ENCODE peak calls at places on chromosomes 16 and 17, in ten cellular contexts. One of them, this sample, is unnamed.

GRCh38 chr16:58462997-58463891 is 36.7 kb upstream of the NDRG4 start:
- DNase-seq in A549: no peak
- DNase-seq in tibial nerve: no peak
- DNase-seq in upper lobe of left lung: no peak
- DNase-seq in transverse colon: no peak
- DNase-seq in H1: peak
- DNase-seq in stomach: no peak
- DNase-seq in SK-N-SH: peak
- DNase-seq in K562: peak
- DNase-seq in ovary: no peak
- DNase-seq in this sample: no peak

GRCh38 chr17:28896884-28897768 is at the start of gene FLOT2:
- DNase-seq in K562: peak
- DNase-seq in SK-N-SH: peak
- DNase-seq in stomach: peak
- DNase-seq in transverse colon: peak
- DNase-seq in ovary: peak
- DNase-seq in tibial nerve: peak
- DNase-seq in H1: peak
- DNase-seq in upper lobe of left lung: peak
- DNase-seq in A549: peak
- DNase-seq in this sample: peak

GRCh38 chr16:51719376-51719775 is 568.3 kb upstream of the SALL1 start:
- DNase-seq in transverse colon: no peak
- DNase-seq in H1: no peak
- DNase-seq in SK-N-SH: no peak
- DNase-seq in K562: no peak
- DNase-seq in upper lobe of left lung: no peak
- DNase-seq in stomach: no peak
- DNase-seq in tibial nerve: no peak
- DNase-seq in A549: no peak
- DNase-seq in ovary: no peak
- DNase-seq in this sample: no peak

GRCh38 chr16:71526111-71526998 is at the start of gene CHST4:
- DNase-seq in stomach: no peak
- DNase-seq in tibial nerve: no peak
- DNase-seq in ovary: no peak
- DNase-seq in SK-N-SH: no peak
- DNase-seq in K562: no peak
- DNase-seq in A549: peak
- DNase-seq in H1: peak
- DNase-seq in upper lobe of left lung: no peak
- DNase-seq in transverse colon: no peak
- DNase-seq in this sample: no peak

GRCh38 chr16:85462405-85463227 is 150.5 kb upstream of the GSE1 start:
- DNase-seq in upper lobe of left lung: peak
- DNase-seq in tibial nerve: no peak
- DNase-seq in K562: peak
- DNase-seq in SK-N-SH: peak
- DNase-seq in ovary: peak
- DNase-seq in H1: no peak
- DNase-seq in stomach: peak
- DNase-seq in A549: no peak
- DNase-seq in transverse colon: no peak
- DNase-seq in this sample: no peak

GRCh38 chr17:62950067-62950466 is 16.0 kb upstream of the TANC2 start:
- DNase-seq in upper lobe of left lung: peak
- DNase-seq in K562: no peak
- DNase-seq in tibial nerve: no peak
- DNase-seq in H1: no peak
- DNase-seq in transverse colon: peak
- DNase-seq in stomach: peak
- DNase-seq in SK-N-SH: no peak
- DNase-seq in ovary: no peak
- DNase-seq in A549: no peak
- DNase-seq in this sample: no peak

GRCh38 chr17:16463341-16464000 is 28.5 kb downstream of the LRRC75A start:
- DNase-seq in ovary: no peak
- DNase-seq in SK-N-SH: peak
- DNase-seq in upper lobe of left lung: peak
- DNase-seq in stomach: peak
- DNase-seq in H1: no peak
- DNase-seq in transverse colon: peak
- DNase-seq in tibial nerve: no peak
- DNase-seq in A549: no peak
- DNase-seq in K562: no peak
- DNase-seq in this sample: no peak

GRCh38 chr16:23579371-23579770 is 16.7 kb downstream of the NDUFAB1 start:
- DNase-seq in upper lobe of left lung: no peak
- DNase-seq in stomach: no peak
- DNase-seq in transverse colon: no peak
- DNase-seq in H1: no peak
- DNase-seq in ovary: no peak
- DNase-seq in A549: no peak
- DNase-seq in SK-N-SH: no peak
- DNase-seq in K562: no peak
- DNase-seq in tibial nerve: no peak
- DNase-seq in this sample: no peak

GRCh38 chr16:814974-815373 is 14.4 kb upstream of the GNG13 start:
- DNase-seq in tibial nerve: no peak
- DNase-seq in K562: no peak
- DNase-seq in A549: no peak
- DNase-seq in ovary: no peak
- DNase-seq in upper lobe of left lung: no peak
- DNase-seq in stomach: no peak
- DNase-seq in SK-N-SH: no peak
- DNase-seq in H1: no peak
- DNase-seq in transverse colon: no peak
- DNase-seq in this sample: no peak

GRCh38 chr16:86948046-86948445 is 369.1 kb downstream of the C16orf95 start:
- DNase-seq in A549: no peak
- DNase-seq in K562: no peak
- DNase-seq in tibial nerve: no peak
- DNase-seq in upper lobe of left lung: no peak
- DNase-seq in stomach: no peak
- DNase-seq in transverse colon: no peak
- DNase-seq in H1: no peak
- DNase-seq in SK-N-SH: no peak
- DNase-seq in ovary: no peak
- DNase-seq in this sample: no peak

GRCh38 chr16:86946981-86947380 is 368.6 kb downstream of the FOXL1 start:
- DNase-seq in A549: no peak
- DNase-seq in tibial nerve: no peak
- DNase-seq in upper lobe of left lung: no peak
- DNase-seq in H1: no peak
- DNase-seq in transverse colon: no peak
- DNase-seq in stomach: no peak
- DNase-seq in SK-N-SH: no peak
- DNase-seq in K562: no peak
- DNase-seq in ovary: no peak
- DNase-seq in this sample: no peak

GRCh38 chr16:86949116-86949515 is 368.1 kb downstream of the C16orf95 start:
- DNase-seq in tibial nerve: no peak
- DNase-seq in K562: no peak
- DNase-seq in ovary: no peak
- DNase-seq in A549: no peak
- DNase-seq in transverse colon: no peak
- DNase-seq in SK-N-SH: no peak
- DNase-seq in upper lobe of left lung: no peak
- DNase-seq in H1: no peak
- DNase-seq in stomach: no peak
- DNase-seq in this sample: no peak

GRCh38 chr16:86945166-86945900 is 367.0 kb downstream of the FOXL1 start:
- DNase-seq in upper lobe of left lung: no peak
- DNase-seq in transverse colon: no peak
- DNase-seq in stomach: no peak
- DNase-seq in H1: no peak
- DNase-seq in ovary: no peak
- DNase-seq in tibial nerve: no peak
- DNase-seq in K562: no peak
- DNase-seq in SK-N-SH: no peak
- DNase-seq in A549: no peak
- DNase-seq in this sample: no peak

GRCh38 chr16:86946396-86946795 is 368.0 kb downstream of the FOXL1 start:
- DNase-seq in ovary: no peak
- DNase-seq in SK-N-SH: no peak
- DNase-seq in tibial nerve: no peak
- DNase-seq in stomach: no peak
- DNase-seq in transverse colon: no peak
- DNase-seq in K562: no peak
- DNase-seq in upper lobe of left lung: no peak
- DNase-seq in H1: no peak
- DNase-seq in A549: peak
- DNase-seq in this sample: no peak
- TF ChIP-seq EP300 in ovary: no peak
- TF ChIP-seq EP300 in SK-N-SH: peak
- TF ChIP-seq EP300 in tibial nerve: no peak
- TF ChIP-seq EP300 in stomach: no peak
- TF ChIP-seq EP300 in transverse colon: no peak
- TF ChIP-seq EP300 in K562: no peak
- TF ChIP-seq EP300 in upper lobe of left lung: no peak
- TF ChIP-seq EP300 in H1: no peak
- TF ChIP-seq EP300 in A549: no peak
- TF ChIP-seq EP300 in this sample: no peak

GRCh38 chr17:32286518-32286900 is 20.9 kb downstream of the RHBDL3 start:
- DNase-seq in SK-N-SH: no peak
- DNase-seq in K562: peak
- DNase-seq in transverse colon: no peak
- DNase-seq in upper lobe of left lung: no peak
- DNase-seq in tibial nerve: no peak
- DNase-seq in A549: no peak
- DNase-seq in stomach: no peak
- DNase-seq in H1: no peak
- DNase-seq in ovary: no peak
- DNase-seq in this sample: no peak
- H3K27ac ChIP-seq in SK-N-SH: no peak
- H3K27ac ChIP-seq in K562: peak
- H3K27ac ChIP-seq in transverse colon: no peak
- H3K27ac ChIP-seq in upper lobe of left lung: no peak
- H3K27ac ChIP-seq in tibial nerve: no peak
- H3K27ac ChIP-seq in A549: no peak
- H3K27ac ChIP-seq in stomach: no peak
- H3K27ac ChIP-seq in H1: no peak
- H3K27ac ChIP-seq in ovary: no peak
- H3K27ac ChIP-seq in this sample: no peak

GRCh38 chr17:61312406-61313295 is 87.0 kb upstream of the TBX2 start:
- DNase-seq in H1: no peak
- DNase-seq in transverse colon: no peak
- DNase-seq in ovary: no peak
- DNase-seq in upper lobe of left lung: no peak
- DNase-seq in tibial nerve: no peak
- DNase-seq in stomach: no peak
- DNase-seq in A549: no peak
- DNase-seq in K562: no peak
- DNase-seq in SK-N-SH: no peak
- DNase-seq in this sample: no peak
- TF ChIP-seq EP300 in H1: no peak
- TF ChIP-seq EP300 in transverse colon: no peak
- TF ChIP-seq EP300 in ovary: no peak
- TF ChIP-seq EP300 in upper lobe of left lung: no peak
- TF ChIP-seq EP300 in tibial nerve: no peak
- TF ChIP-seq EP300 in stomach: no peak
- TF ChIP-seq EP300 in A549: no peak
- TF ChIP-seq EP300 in K562: no peak
- TF ChIP-seq EP300 in SK-N-SH: no peak
- TF ChIP-seq EP300 in this sample: no peak

GRCh38 chr17:43780135-43780534 is at the start of gene CFAP97D1:
- DNase-seq in SK-N-SH: no peak
- DNase-seq in transverse colon: no peak
- DNase-seq in stomach: no peak
- DNase-seq in upper lobe of left lung: no peak
- DNase-seq in K562: no peak
- DNase-seq in H1: no peak
- DNase-seq in tibial nerve: no peak
- DNase-seq in A549: no peak
- DNase-seq in ovary: no peak
- DNase-seq in this sample: no peak

GRCh38 chr17:43784068-43784467 is 3.8 kb downstream of the CFAP97D1 start:
- DNase-seq in A549: no peak
- DNase-seq in ovary: no peak
- DNase-seq in SK-N-SH: no peak
- DNase-seq in upper lobe of left lung: no peak
- DNase-seq in K562: no peak
- DNase-seq in H1: no peak
- DNase-seq in transverse colon: no peak
- DNase-seq in stomach: no peak
- DNase-seq in tibial nerve: no peak
- DNase-seq in this sample: no peak

GRCh38 chr17:43778337-43779144 is at the start of gene DUSP3:
- DNase-seq in A549: peak
- DNase-seq in upper lobe of left lung: peak
- DNase-seq in tibial nerve: peak
- DNase-seq in stomach: peak
- DNase-seq in transverse colon: peak
- DNase-seq in ovary: peak
- DNase-seq in H1: peak
- DNase-seq in K562: peak
- DNase-seq in SK-N-SH: peak
- DNase-seq in this sample: peak

GRCh38 chr17:43782903-43783462 is 2.7 kb downstream of the CFAP97D1 start:
- DNase-seq in ovary: no peak
- DNase-seq in H1: no peak
- DNase-seq in transverse colon: no peak
- DNase-seq in K562: no peak
- DNase-seq in A549: no peak
- DNase-seq in SK-N-SH: no peak
- DNase-seq in stomach: no peak
- DNase-seq in upper lobe of left lung: no peak
- DNase-seq in tibial nerve: no peak
- DNase-seq in this sample: no peak

DNA sequence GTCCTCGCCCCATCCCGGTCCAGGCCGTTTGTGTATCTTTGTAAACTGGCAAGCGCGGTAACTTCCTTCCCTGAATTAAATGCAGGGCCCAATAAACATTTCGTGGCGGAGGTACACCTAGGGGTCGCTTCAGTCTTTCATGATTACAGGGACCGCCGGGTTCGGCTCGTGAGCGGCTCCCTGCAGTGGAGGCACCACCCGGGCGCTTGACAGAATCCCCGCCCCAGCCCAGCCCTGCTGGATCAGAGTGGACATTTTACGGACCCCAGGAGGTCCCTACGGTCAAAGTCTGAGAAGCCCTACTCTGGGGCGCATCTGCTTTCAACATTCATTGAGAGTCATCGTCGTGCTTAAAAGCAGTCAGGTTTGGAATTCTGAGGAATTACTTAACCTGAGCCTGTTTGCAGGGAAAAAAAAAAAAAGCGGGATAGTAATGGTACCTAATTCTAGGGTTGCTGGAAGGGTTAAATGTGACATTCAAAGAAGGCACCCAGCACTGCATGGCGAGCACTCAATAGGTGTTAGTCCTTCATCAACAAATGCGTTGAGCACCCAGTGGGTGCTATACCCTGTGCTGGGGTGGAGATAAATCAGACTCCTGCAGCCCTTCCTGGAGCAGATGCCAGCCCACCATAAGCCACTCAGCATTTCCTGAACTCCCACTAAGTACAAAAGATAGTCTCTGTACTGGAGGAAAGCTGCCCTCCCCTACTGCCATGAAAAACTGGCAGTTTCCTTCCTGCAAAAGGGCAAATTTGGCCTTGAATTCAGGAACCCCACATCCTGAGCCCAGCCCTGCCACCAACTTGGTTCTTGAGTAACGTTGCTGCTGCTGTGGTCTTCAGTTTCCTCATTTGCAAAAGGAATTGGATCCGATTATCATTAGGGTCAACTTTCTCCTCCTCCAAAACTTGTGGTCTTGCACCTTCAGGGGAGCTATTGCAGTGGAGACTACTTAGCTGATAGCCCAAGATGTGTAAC is 658 bp upstream of the DUSP3 start:
- DNase-seq in tibial nerve: peak
- DNase-seq in ovary: no peak
- DNase-seq in stomach: no peak
- DNase-seq in A549: peak
- DNase-seq in K562: no peak
- DNase-seq in upper lobe of left lung: no peak
- DNase-seq in H1: no peak
- DNase-seq in transverse colon: no peak
- DNase-seq in SK-N-SH: no peak
- DNase-seq in this sample: peak
- H3K27ac ChIP-seq in tibial nerve: peak
- H3K27ac ChIP-seq in ovary: peak
- H3K27ac ChIP-seq in stomach: peak
- H3K27ac ChIP-seq in A549: peak
- H3K27ac ChIP-seq in K562: no peak
- H3K27ac ChIP-seq in upper lobe of left lung: peak
- H3K27ac ChIP-seq in H1: no peak
- H3K27ac ChIP-seq in transverse colon: peak
- H3K27ac ChIP-seq in SK-N-SH: peak
- H3K27ac ChIP-seq in this sample: peak